ENCODE peak calls at places on chromosomes 1 and 21, in four cellular contexts. I, U, M and N are unnamed samples.

GRCh38 chr1:48572632-48573258 is 100.7 kb upstream of the SPATA6 start:
- DNase-seq in I (peak; percentile 21), M (no peak), U (peak; percentile 49), N (peak; percentile 41)

GRCh38 chr1:246734861-246735260 is 10.7 kb downstream of the SCCPDH start:
- DNase-seq in M (no peak), U (no peak), I (no peak), N (no peak)

GRCh38 chr1:7538033-7538432 is 233.1 kb upstream of the VAMP3 start:
- DNase-seq in M (no peak), I (no peak), U (peak; percentile 16), N (no peak)

GRCh38 chr1:180675586-180675985 is 43.8 kb downstream of the XPR1 start:
- DNase-seq in U (no peak), M (no peak), I (no peak), N (no peak)

GRCh38 chr1:178192686-178193085 is 98.8 kb downstream of the RASAL2 start:
- DNase-seq in U (no peak), I (no peak), M (no peak), N (peak; percentile 47)

GRCh38 chr1:147837129-147837776 is 65.3 kb upstream of the GJA8 start:
- DNase-seq in U (no peak), M (no peak), I (no peak), N (no peak)

GRCh38 chr1:70227439-70227838 is 6.3 kb downstream of the SRSF11 start:
- DNase-seq in M (no peak), I (no peak), U (peak; percentile 9), N (no peak)

GRCh38 chr1:85582687-85583354 is 2.3 kb downstream of the CCN1 start:
- DNase-seq in U (no peak), M (no peak), I (no peak), N (no peak)

GRCh38 chr1:48649880-48650279 is 126.8 kb downstream of the BEND5 start:
- DNase-seq in I (no peak), U (no peak), M (no peak), N (no peak)

GRCh38 chr21:25456672-25457071 is 150.6 kb downstream of the MRPL39 start:
- DNase-seq in I (no peak), U (no peak), M (peak; percentile 77), N (no peak)

GRCh38 chr1:58866578-58866977 is 82.7 kb upstream of the JUN start:
- DNase-seq in M (no peak), U (no peak), I (no peak), N (no peak)

GRCh38 chr1:67441183-67441582 is 11.0 kb upstream of the SERBP1 start:
- DNase-seq in U (peak; percentile 54), M (no peak), I (no peak), N (no peak)

GRCh38 chr1:81559662-81560350 is 240.9 kb upstream of the ADGRL2 start:
- DNase-seq in U (no peak), M (no peak), I (no peak), N (no peak)

GRCh38 chr1:27831568-27832410 is 1.2 kb downstream of the PPP1R8 start:
- DNase-seq in M (no peak), I (no peak), U (peak; percentile 35), N (no peak)

GRCh38 chr1:195754874-195755273 is 853.4 kb downstream of the KCNT2 start:
- DNase-seq in M (no peak), U (peak; percentile 9), I (no peak), N (no peak)

GRCh38 chr1:43439781-43440180 is 13.9 kb downstream of the HYI start:
- DNase-seq in M (no peak), I (no peak), U (no peak), N (no peak)

GRCh38 chr1:9611716-9612115 is 23.0 kb downstream of the TMEM201 start:
- DNase-seq in U (no peak), I (no peak), M (no peak), N (no peak)

GRCh38 chr1:205748398-205749093 is 1.4 kb downstream of the NUCKS1 start:
- DNase-seq in M (no peak), U (peak; percentile 76), I (no peak), N (no peak)

GRCh38 chr1:199029401-199029800 is 390.6 kb downstream of the PTPRC start:
- DNase-seq in M (no peak), I (no peak), U (no peak), N (no peak)

GRCh38 chr1:160058087-160058486 is 11.9 kb downstream of the KCNJ10 start:
- DNase-seq in I (no peak), U (peak; percentile 23), M (no peak), N (no peak)

GRCh38 chr1:244354810-244355278 is 96.9 kb downstream of the ADSS2 start:
- DNase-seq in U (peak; percentile 84), I (no peak), M (no peak), N (no peak)

GRCh38 chr1:184425449-184426277 is 38.8 kb downstream of the C1orf21 start:
- DNase-seq in M (no peak), U (no peak), I (no peak), N (no peak)
- TF ChIP-seq POLR2AphosphoS5 in M (no peak), U (no peak), I (no peak), N (no peak)

DNA sequence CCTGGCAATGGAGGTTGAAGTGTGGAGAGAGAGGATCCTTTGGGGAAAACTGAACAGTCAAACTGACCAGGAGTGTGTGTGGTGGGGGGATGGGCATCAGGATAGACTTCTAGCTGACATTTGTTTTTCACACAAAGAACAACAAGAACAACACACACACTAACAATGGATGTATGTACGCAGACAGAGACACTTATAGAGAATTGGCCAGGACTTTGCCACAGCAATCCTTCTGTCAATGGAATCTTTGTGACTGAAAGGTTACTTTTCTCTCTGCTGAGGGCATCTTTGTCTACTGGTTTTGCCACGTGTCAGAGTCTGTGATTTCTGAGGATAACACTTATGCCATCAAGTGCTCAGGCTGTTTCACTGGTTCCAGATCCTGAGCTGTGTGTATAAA is 12.4 kb upstream of the FCGR2A start:
- DNase-seq in U (no peak), I (no peak), M (no peak), N (no peak)
- TF ChIP-seq SPI1 in U (no peak), I (no peak), M (no peak), N (no peak)

GRCh38 chr21:28639742-28640141 is 352.9 kb downstream of the LTN1 start:
- DNase-seq in I (no peak), U (no peak), M (no peak), N (no peak)

GRCh38 chr21:28635541-28635940 is 357.1 kb downstream of the LTN1 start:
- DNase-seq in U (no peak), M (no peak), I (no peak), N (no peak)

GRCh38 chr21:28633803-28634572 is 358.7 kb downstream of the LTN1 start:
- DNase-seq in I (no peak), M (no peak), U (no peak), N (no peak)

GRCh38 chr21:28640326-28640725 is 352.4 kb downstream of the LTN1 start:
- DNase-seq in I (no peak), M (no peak), U (no peak), N (no peak)

DNA sequence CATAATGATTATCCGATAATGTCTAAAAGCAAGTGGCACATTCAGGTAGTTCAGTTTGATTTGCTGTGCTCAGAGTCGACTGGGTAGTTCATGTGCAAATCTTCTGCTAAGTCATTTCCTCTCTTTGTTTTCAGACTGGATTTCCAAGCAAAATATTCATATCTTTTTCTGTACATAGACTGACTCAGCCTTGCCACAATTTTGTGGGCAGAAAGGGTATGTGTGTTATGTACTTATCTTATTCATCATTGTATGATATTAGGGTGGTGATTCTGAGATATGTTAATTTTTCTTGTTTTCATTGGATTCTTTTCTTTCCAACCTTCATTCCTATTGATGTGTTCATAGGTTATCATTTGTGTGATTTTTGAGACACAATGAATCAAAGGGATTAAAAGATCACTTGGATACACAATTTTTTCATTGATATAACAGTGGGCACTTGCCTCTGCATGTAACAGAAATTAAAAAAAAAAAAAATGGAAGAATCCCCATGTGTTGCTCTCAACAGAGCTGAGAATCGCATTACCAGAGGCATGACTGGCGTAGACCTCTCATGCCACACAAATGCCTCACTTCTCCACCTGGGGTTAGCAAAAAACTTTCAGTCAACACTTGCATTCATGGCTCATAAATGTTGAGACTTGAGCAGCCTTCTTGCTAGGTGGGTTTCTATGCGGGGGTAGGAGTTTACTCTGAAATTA is 355.5 kb downstream of the LTN1 start:
- DNase-seq in U (no peak), I (no peak), M (no peak), N (no peak)
- TF ChIP-seq POLR2AphosphoS5 in U (no peak), I (no peak), M (no peak), N (no peak)

DNA sequence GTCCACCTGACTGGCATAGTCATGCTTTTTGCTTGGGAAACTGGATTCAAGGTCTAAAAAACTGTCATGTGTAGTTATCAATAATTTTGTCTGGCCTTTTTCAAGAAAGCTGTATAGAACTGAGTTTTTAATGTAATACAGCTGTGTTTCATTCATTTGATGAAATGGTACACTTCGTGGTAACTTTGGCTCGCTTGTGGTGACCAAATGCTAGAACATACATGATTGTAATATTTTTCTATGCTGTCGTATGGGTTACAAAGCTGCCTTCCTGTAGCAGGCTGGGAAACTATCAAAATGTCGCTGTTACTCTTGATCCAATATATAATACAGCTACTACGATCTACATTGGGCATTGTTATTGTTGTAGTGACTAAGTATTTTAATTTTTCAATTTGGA is 2.1 kb downstream of the LRRC42 start:
- DNase-seq in I (no peak), M (no peak), U (no peak), N (no peak)
- TF ChIP-seq SPI1 in I (no peak), M (no peak), U (no peak), N (no peak)